ENCODE peak calls at places on chromosome 20, in six cellular contexts. G is heart left ventricle, M is tibial nerve, E is stomach, L is HCT116, S is adrenal gland. X is an unnamed sample.

GRCh38 chr20:64077876-64078551 is 1.3 kb downstream of the RGS19 start:
- DNase-seq in G (no peak), M (no peak), E (peak), L (no peak), S (no peak), X (no peak)

GRCh38 chr20:49999329-49999728 is 16.5 kb downstream of the SNAI1 start:
- DNase-seq in G (no peak), M (no peak), E (no peak), L (no peak), S (no peak), X (no peak)

GRCh38 chr20:53126185-53126584 is 154.0 kb downstream of the TSHZ2 start:
- DNase-seq in G (no peak), M (no peak), E (no peak), L (no peak), S (no peak), X (no peak)

GRCh38 chr20:8007490-8007889 is 12.1 kb downstream of the TMX4 start:
- DNase-seq in G (no peak), M (no peak), E (no peak), L (no peak), S (no peak), X (no peak)

GRCh38 chr20:39810269-39810668 is 848.1 kb downstream of the DHX35 start:
- DNase-seq in G (no peak), M (no peak), E (no peak), L (no peak), S (no peak), X (no peak)

GRCh38 chr20:39960522-39961420 is 728.3 kb downstream of the MAFB start:
- DNase-seq in G (no peak), M (no peak), E (no peak), L (no peak), S (no peak), X (no peak)

GRCh38 chr20:48632825-48633619 is 194.8 kb downstream of the PREX1 start:
- DNase-seq in G (no peak), M (no peak), E (no peak), L (no peak), S (no peak), X (no peak)

GRCh38 chr20:19726126-19726525 is 31.9 kb upstream of the RIN2 start:
- DNase-seq in G (no peak), M (no peak), E (no peak), L (no peak), S (no peak), X (no peak)

GRCh38 chr20:2814587-2815051 is at the start of gene C20orf141:
- DNase-seq in G (no peak), M (peak), E (no peak), L (no peak), S (peak), X (no peak)

GRCh38 chr20:13102237-13102636 is 93.5 kb downstream of the SPTLC3 start:
- DNase-seq in G (no peak), M (no peak), E (no peak), L (no peak), S (no peak), X (no peak)

GRCh38 chr20:43658068-43658722 is 8.7 kb upstream of the MYBL2 start:
- DNase-seq in G (no peak), M (no peak), E (no peak), L (no peak), S (peak), X (no peak)

GRCh38 chr20:40687384-40688128 is 1.5 kb downstream of the MAFB start:
- DNase-seq in G (peak), M (peak), E (peak), L (no peak), S (peak), X (no peak)

GRCh38 chr20:58650181-58650775 is 805 bp upstream of the STX16 start:
- DNase-seq in G (peak), M (peak), E (no peak), L (no peak), S (peak), X (peak)

GRCh38 chr20:50252715-50253500 is 62.3 kb downstream of the CEBPB start:
- DNase-seq in G (no peak), M (no peak), E (no peak), L (no peak), S (no peak), X (no peak)

GRCh38 chr20:14451458-14451857 is 114.0 kb upstream of the FLRT3 start:
- DNase-seq in G (no peak), M (no peak), E (no peak), L (no peak), S (no peak), X (no peak)

GRCh38 chr20:24470031-24470781 is 777 bp downstream of the SYNDIG1 start:
- DNase-seq in G (no peak), M (no peak), E (no peak), L (no peak), S (no peak), X (no peak)

GRCh38 chr20:14415492-14415891 is 78.1 kb upstream of the FLRT3 start:
- DNase-seq in G (no peak), M (no peak), E (no peak), L (no peak), S (no peak), X (no peak)

GRCh38 chr20:63494084-63494419 is 4.8 kb downstream of the EEF1A2 start:
- DNase-seq in G (no peak), M (no peak), E (no peak), L (no peak), S (no peak), X (no peak)

GRCh38 chr20:25277051-25277801 is 29.3 kb downstream of the PYGB start:
- DNase-seq in G (peak), M (no peak), E (peak), L (no peak), S (peak), X (no peak)

GRCh38 chr20:47389867-47390347 is 33.4 kb upstream of the ZMYND8 start:
- DNase-seq in G (no peak), M (no peak), E (no peak), L (no peak), S (no peak), X (no peak)

GRCh38 chr20:33882481-33882880 is 71.3 kb downstream of the CHMP4B start:
- DNase-seq in G (no peak), M (no peak), E (no peak), L (no peak), S (no peak), X (no peak)

GRCh38 chr20:1562622-1563021 is 5.1 kb upstream of the SIRPD start:
- DNase-seq in G (no peak), M (no peak), E (no peak), L (no peak), S (no peak), X (no peak)

GRCh38 chr20:64177787-64178186 is 13.5 kb downstream of the MYT1 start:
- DNase-seq in G (no peak), M (no peak), E (no peak), L (no peak), S (no peak), X (no peak)

GRCh38 chr20:46077642-46078305 is 12.0 kb downstream of the NCOA5 start:
- DNase-seq in G (no peak), M (no peak), E (no peak), L (no peak), S (no peak), X (no peak)

GRCh38 chr20:753897-754635 is 14.2 kb downstream of the SLC52A3 start:
- DNase-seq in G (no peak), M (no peak), E (no peak), L (no peak), S (no peak), X (no peak)

GRCh38 chr20:44961868-44962267 is 1.7 kb upstream of the TOMM34 start:
- DNase-seq in G (no peak), M (no peak), E (no peak), L (no peak), S (no peak), X (no peak)

GRCh38 chr20:20711413-20711812 is 1.0 kb downstream of the RALGAPA2 start:
- DNase-seq in G (no peak), M (no peak), E (no peak), L (no peak), S (no peak), X (peak)

GRCh38 chr20:29298271-29298590 is 1959.2 kb upstream of the DEFB115 start:
- DNase-seq in G (no peak), M (no peak), E (no peak), L (no peak), S (no peak), X (no peak)

GRCh38 chr20:16654858-16655257 is 75.0 kb upstream of the SNRPB2 start:
- DNase-seq in G (no peak), M (no peak), E (no peak), L (no peak), S (no peak), X (no peak)

GRCh38 chr20:50814438-50815161 is 19.7 kb downstream of the BCAS4 start:
- DNase-seq in G (no peak), M (no peak), E (no peak), L (no peak), S (no peak), X (no peak)

GRCh38 chr20:3420211-3420707 is 12.8 kb upstream of the DNAAF9 start:
- DNase-seq in G (no peak), M (peak), E (no peak), L (no peak), S (peak), X (no peak)

GRCh38 chr20:39190666-39191570 is 228.8 kb downstream of the DHX35 start:
- DNase-seq in G (no peak), M (no peak), E (no peak), L (peak), S (no peak), X (no peak)

GRCh38 chr20:58542411-58543095 is 27.4 kb upstream of the APCDD1L start:
- DNase-seq in G (no peak), M (no peak), E (peak), L (peak), S (peak), X (peak)

GRCh38 chr20:48006036-48006833 is 221.0 kb upstream of the SULF2 start:
- DNase-seq in G (no peak), M (no peak), E (no peak), L (no peak), S (peak), X (no peak)

GRCh38 chr20:14951707-14952106 is 614.3 kb upstream of the FLRT3 start:
- DNase-seq in G (no peak), M (no peak), E (no peak), L (no peak), S (peak), X (no peak)

GRCh38 chr20:34970193-34971037 is 14.7 kb downstream of the MYH7B start:
- DNase-seq in G (no peak), M (no peak), E (no peak), L (no peak), S (no peak), X (no peak)

DNA sequence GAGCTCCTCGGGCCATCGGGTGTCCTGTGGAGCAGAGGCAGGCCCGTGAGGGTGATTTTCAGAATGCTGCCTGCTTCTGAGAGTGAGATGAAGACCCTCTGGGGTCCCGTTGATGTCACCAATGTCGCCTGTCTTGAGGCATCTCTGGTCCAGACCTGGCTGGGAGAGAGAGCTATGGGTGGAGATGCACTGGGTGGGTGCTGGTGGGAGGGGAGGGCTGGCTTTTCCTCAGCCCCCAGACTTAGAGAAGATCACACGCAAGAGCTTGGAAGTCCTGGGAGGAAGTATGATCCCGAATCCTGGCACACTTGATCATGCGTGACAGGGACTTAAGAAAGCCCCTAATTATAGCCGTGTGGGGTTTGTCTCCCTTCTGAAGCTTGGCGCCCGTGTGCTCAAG is 103.2 kb upstream of the CD93 start:
- DNase-seq in G (no peak), M (no peak), E (no peak), L (no peak), S (no peak), X (peak)
- H3K4me3 ChIP-seq in G (no peak), M (no peak), E (no peak), L (no peak), S (no peak), X (no peak)

DNA sequence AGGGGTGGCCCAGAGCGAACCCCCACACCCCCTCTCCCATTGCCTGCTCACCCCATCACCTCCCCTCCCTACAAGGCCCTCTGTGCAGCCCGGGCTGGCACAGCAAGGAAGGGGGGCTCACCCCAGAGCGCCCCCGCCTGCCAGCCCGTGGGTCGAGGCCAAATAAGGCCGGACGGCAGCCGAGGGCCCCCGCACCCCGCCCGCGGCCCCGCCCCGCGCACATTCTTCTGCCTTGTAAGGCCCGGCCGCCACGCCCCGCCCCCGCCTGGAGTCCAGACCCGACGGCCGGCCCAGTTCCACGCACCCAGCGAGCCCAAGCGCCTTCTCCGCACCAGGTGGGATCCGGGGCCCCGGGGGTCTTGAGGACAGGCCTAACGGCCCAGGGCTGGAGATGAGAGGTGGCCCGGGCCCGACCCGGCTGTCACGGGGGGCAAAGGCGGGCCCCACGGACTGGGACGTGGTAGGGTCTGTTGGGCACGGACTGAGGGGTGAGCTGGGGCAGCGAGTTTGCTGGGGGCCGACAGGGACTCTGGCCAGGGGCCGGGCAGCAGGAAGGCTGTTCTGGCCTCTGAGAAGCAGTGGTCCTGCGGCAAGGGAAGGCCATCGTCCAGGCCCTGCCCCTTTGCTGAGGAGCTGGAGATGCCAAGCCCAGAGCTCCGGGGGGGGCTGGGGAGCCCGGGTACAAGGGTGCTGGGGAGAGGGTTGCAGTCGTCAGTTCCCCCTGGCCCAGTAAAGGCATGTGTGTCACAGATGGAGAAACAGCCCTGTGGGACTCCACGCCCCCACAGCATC is at the start of gene MYL9:
- DNase-seq in G (peak), M (peak), E (peak), L (no peak), S (peak), X (peak)
- TF ChIP-seq POLR2A in G (no peak), M (no peak), E (no peak), L (no peak), S (peak), X (no peak)

GRCh38 chr20:62272200-62272599 is 30.6 kb upstream of the ADRM1 start:
- DNase-seq in G (peak), M (no peak), E (no peak), L (no peak), S (no peak), X (no peak)
- H3K4me3 ChIP-seq in G (no peak), M (no peak), E (no peak), L (no peak), S (no peak), X (no peak)

GRCh38 chr20:41694796-41695195 is 76.6 kb upstream of the CHD6 start:
- DNase-seq in G (no peak), M (no peak), E (no peak), L (no peak), S (no peak), X (no peak)

GRCh38 chr20:41690702-41691101 is 72.5 kb upstream of the CHD6 start:
- DNase-seq in G (no peak), M (no peak), E (no peak), L (no peak), S (no peak), X (no peak)

GRCh38 chr20:41696428-41696827 is 78.3 kb upstream of the CHD6 start:
- DNase-seq in G (no peak), M (no peak), E (no peak), L (no peak), S (no peak), X (no peak)

GRCh38 chr20:41692479-41693135 is 74.4 kb upstream of the CHD6 start:
- DNase-seq in G (peak), M (peak), E (peak), L (no peak), S (peak), X (peak)

DNA sequence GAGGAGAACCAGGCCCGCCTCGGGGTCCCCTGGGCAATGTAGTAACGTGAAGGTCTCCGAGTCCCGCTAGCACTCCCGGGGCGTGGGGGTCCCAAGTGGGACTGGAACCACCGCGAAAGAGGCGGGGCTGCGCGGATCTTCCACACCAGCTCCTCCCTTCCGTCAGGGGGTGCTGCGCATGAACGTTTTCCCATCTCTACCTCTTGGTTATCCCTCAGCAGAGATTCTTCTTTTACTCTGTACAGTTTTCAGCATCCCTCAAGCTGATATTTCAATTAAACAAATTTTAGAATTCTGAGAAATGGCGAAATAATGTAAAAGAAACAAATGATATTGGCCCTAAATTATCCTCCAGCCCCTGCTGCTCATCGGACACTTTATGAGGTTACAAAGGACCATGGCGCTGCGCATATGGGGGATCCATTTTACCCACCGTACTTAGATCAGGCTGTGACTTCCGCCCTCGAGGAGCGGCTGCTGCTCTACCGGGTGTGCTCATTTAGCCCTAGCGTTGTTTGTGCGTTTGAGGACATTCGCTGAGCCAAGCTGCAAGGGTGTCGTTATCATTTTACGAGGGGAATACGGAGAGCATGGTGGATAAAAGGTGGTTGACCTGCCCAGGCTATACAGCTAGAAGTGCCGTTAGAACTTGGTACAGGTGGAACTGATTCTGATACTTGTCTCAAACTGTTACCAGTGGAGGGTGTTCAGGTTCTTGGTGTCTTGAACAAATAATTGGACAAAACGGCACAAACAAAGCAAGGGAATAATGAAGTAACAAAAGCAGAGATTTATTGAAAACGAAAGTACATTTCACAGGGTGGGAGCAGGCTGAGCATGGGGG is 75.2 kb upstream of the CHD6 start:
- DNase-seq in G (peak), M (peak), E (peak), L (peak), S (peak), X (peak)
- TF ChIP-seq POLR2A in G (no peak), M (no peak), E (peak), L (peak), S (no peak), X (peak)

GRCh38 chr20:22582386-22582959 is 1.9 kb downstream of the FOXA2 start:
- DNase-seq in G (no peak), M (no peak), E (peak), L (no peak), S (no peak), X (no peak)

GRCh38 chr20:22581437-22582385 is 2.7 kb downstream of the FOXA2 start:
- DNase-seq in G (no peak), M (no peak), E (peak), L (no peak), S (no peak), X (no peak)

GRCh38 chr20:22584630-22584921 is 204 bp upstream of the FOXA2 start:
- DNase-seq in G (no peak), M (no peak), E (peak), L (no peak), S (no peak), X (no peak)

GRCh38 chr20:22583773-22584629 is at the start of gene FOXA2:
- DNase-seq in G (no peak), M (no peak), E (peak), L (no peak), S (no peak), X (no peak)

GRCh38 chr20:22582960-22583772 is 1.2 kb downstream of the FOXA2 start:
- DNase-seq in G (no peak), M (no peak), E (peak), L (no peak), S (no peak), X (no peak)
- H3K4me3 ChIP-seq in G (no peak), M (no peak), E (peak), L (no peak), S (no peak), X (no peak)

DNA sequence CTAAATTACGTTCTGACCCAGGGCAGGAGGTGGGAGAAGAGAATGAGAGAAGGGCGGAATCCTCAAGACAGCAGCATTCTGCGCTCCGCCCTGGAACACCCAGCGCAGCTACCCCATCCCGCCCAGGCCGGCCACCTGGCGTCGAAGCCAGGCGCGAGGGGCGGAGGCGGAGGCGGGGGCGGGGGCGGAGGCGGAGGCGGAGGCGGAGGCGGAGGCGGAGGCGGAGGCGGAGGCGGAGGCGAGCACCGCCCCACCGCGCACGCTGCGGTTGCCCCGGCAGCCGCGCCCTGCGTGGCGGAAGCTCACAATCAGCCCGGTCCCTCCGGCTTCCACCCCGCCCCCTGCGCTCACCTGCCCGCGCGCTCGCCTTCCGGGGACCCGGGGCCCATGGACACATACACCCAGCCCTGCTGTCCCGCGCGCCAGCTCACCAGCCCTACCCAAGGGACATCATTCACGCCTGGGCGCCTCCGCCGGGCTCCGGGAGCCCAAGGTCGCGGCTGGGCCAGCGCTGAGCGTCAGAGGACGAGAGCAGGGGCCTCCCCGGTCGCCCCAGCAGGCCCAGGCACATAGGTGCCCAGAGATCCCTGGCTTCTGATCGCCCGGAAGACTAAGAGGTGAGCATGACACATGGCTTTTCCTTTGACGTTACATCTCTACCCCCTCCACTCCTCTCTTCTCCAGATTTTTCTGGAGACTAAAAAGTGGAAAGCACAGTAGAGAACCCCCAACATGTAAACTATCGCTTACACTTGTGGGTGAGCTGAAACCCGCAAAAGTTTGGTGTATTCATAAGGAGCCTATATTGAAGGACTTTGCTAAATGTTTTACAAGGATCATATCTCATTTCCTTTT is at the start of gene ANKEF1:
- DNase-seq in G (peak), M (peak), E (peak), L (peak), S (peak), X (no peak)
- TF ChIP-seq POLR2A in G (no peak), M (no peak), E (no peak), L (no peak), S (no peak), X (no peak)

GRCh38 chr20:10502098-10502526 is 67.0 kb downstream of the SLX4IP start:
- DNase-seq in G (no peak), M (no peak), E (no peak), L (no peak), S (no peak), X (no peak)
- H3K4me3 ChIP-seq in G (no peak), M (no peak), E (no peak), L (no peak), S (no peak), X (no peak)